ENCODE peak calls at places on chromosomes 13 and 19, in nine cellular contexts. One of them, this sample, is unnamed.

GRCh38 chr19:46745521-46746280 is at the start of gene FKRP:
- DNase-seq in DMS 273 treated with DMSO at 0.1 percent for 48 hours: no peak
- DNase-seq in BE2C: no peak
- DNase-seq in T1000: no peak
- DNase-seq in HTR-8/SVneo: no peak
- DNase-seq in AG09309: no peak
- DNase-seq in GOT3: no peak
- DNase-seq in lower leg skin: no peak
- DNase-seq in GM19239: no peak
- DNase-seq in this sample: no peak

GRCh38 chr13:102701331-102701730 is 6.5 kb upstream of the METTL21C start:
- DNase-seq in DMS 273 treated with DMSO at 0.1 percent for 48 hours: no peak
- DNase-seq in BE2C: no peak
- DNase-seq in T1000: no peak
- DNase-seq in HTR-8/SVneo: no peak
- DNase-seq in AG09309: no peak
- DNase-seq in GOT3: no peak
- DNase-seq in lower leg skin: no peak
- DNase-seq in GM19239: no peak
- DNase-seq in this sample: no peak

GRCh38 chr13:80340643-80341097 is 256 bp downstream of the SPRY2 start:
- DNase-seq in DMS 273 treated with DMSO at 0.1 percent for 48 hours: no peak
- DNase-seq in BE2C: no peak
- DNase-seq in T1000: no peak
- DNase-seq in HTR-8/SVneo: no peak
- DNase-seq in AG09309: no peak
- DNase-seq in GOT3: no peak
- DNase-seq in lower leg skin: no peak
- DNase-seq in GM19239: no peak
- DNase-seq in this sample: no peak

GRCh38 chr19:34482380-34483250 is 1.1 kb downstream of the WTIP start:
- DNase-seq in DMS 273 treated with DMSO at 0.1 percent for 48 hours: no peak
- DNase-seq in BE2C: no peak
- DNase-seq in T1000: peak
- DNase-seq in HTR-8/SVneo: no peak
- DNase-seq in AG09309: no peak
- DNase-seq in GOT3: no peak
- DNase-seq in lower leg skin: peak
- DNase-seq in GM19239: no peak
- DNase-seq in this sample: no peak

GRCh38 chr13:98976338-98976737 is 1.5 kb downstream of the DOCK9 start:
- DNase-seq in DMS 273 treated with DMSO at 0.1 percent for 48 hours: no peak
- DNase-seq in BE2C: no peak
- DNase-seq in T1000: no peak
- DNase-seq in HTR-8/SVneo: no peak
- DNase-seq in AG09309: no peak
- DNase-seq in GOT3: no peak
- DNase-seq in lower leg skin: no peak
- DNase-seq in GM19239: no peak
- DNase-seq in this sample: no peak

GRCh38 chr19:17148130-17148529 is 67.0 kb upstream of the USE1 start:
- DNase-seq in DMS 273 treated with DMSO at 0.1 percent for 48 hours: no peak
- DNase-seq in BE2C: no peak
- DNase-seq in T1000: no peak
- DNase-seq in HTR-8/SVneo: no peak
- DNase-seq in AG09309: no peak
- DNase-seq in GOT3: no peak
- DNase-seq in lower leg skin: no peak
- DNase-seq in GM19239: no peak
- DNase-seq in this sample: no peak

GRCh38 chr19:45878043-45878794 is 7.7 kb downstream of the IRF2BP1 start:
- DNase-seq in DMS 273 treated with DMSO at 0.1 percent for 48 hours: no peak
- DNase-seq in BE2C: no peak
- DNase-seq in T1000: no peak
- DNase-seq in HTR-8/SVneo: no peak
- DNase-seq in AG09309: no peak
- DNase-seq in GOT3: no peak
- DNase-seq in lower leg skin: no peak
- DNase-seq in GM19239: no peak
- DNase-seq in this sample: no peak

GRCh38 chr19:57830071-57830602 is at the start of gene ZNF587B:
- DNase-seq in DMS 273 treated with DMSO at 0.1 percent for 48 hours: no peak
- DNase-seq in BE2C: peak
- DNase-seq in T1000: peak
- DNase-seq in HTR-8/SVneo: peak
- DNase-seq in AG09309: no peak
- DNase-seq in GOT3: no peak
- DNase-seq in lower leg skin: peak
- DNase-seq in GM19239: no peak
- DNase-seq in this sample: no peak

GRCh38 chr19:13122275-13122878 is 4.3 kb downstream of the NACC1 start:
- DNase-seq in DMS 273 treated with DMSO at 0.1 percent for 48 hours: no peak
- DNase-seq in BE2C: no peak
- DNase-seq in T1000: no peak
- DNase-seq in HTR-8/SVneo: no peak
- DNase-seq in AG09309: no peak
- DNase-seq in GOT3: no peak
- DNase-seq in lower leg skin: no peak
- DNase-seq in GM19239: no peak
- DNase-seq in this sample: no peak